ENCODE peak calls at places on chromosomes 7 and 10, in eight cellular contexts. X is body of pancreas; U is spleen; J is iPS DF 6.9; E is esophagus squamous epithelium; G is CD8-positive, alpha-beta T cell; H is cardiac muscle cell; V is fibroblast of lung. R is an unnamed sample. For H3K4me1 and H3K27me3, the result is how much of the 10 kb centered on the place peaks cover.

GRCh38 chr7:150876817-150877526 is 24.7 kb downstream of the AOC1 start:
- DNase-seq in V (peak), G (peak), U (peak), H (peak), X (peak), E (no peak), J (peak), R (peak)

GRCh38 chr7:5278781-5279180 is 4.0 kb upstream of the SLC29A4 start:
- DNase-seq in G (no peak), U (no peak), E (no peak), J (no peak), X (no peak), V (no peak), H (peak), R (no peak)

GRCh38 chr10:90373911-90374310 is 483.9 kb downstream of the HTR7 start:
- DNase-seq in J (no peak), X (no peak), H (peak), U (no peak), E (no peak), G (no peak), V (no peak), R (no peak)

GRCh38 chr7:156731651-156732050 is 91.1 kb downstream of the RNF32 start:
- DNase-seq in V (peak), U (no peak), H (no peak), J (no peak), X (no peak), G (no peak), E (no peak), R (no peak)

GRCh38 chr10:53023411-53023810 is 250.8 kb upstream of the MBL2 start:
- DNase-seq in X (no peak), V (no peak), H (no peak), J (no peak), E (no peak), U (no peak), G (no peak), R (no peak)

GRCh38 chr10:47146571-47146970 is 153.4 kb upstream of the GDF10 start:
- DNase-seq in V (no peak), U (no peak), E (no peak), J (no peak), X (no peak), H (no peak), G (no peak), R (no peak)

GRCh38 chr10:74292871-74293427 is 141.9 kb downstream of the ADK start:
- DNase-seq in E (no peak), H (peak), V (peak), X (no peak), J (no peak), U (no peak), G (no peak), R (no peak)

GRCh38 chr7:34133983-34134782 is 228.8 kb downstream of the BMPER start:
- DNase-seq in E (no peak), X (peak), J (peak), U (no peak), V (peak), H (peak), G (no peak), R (no peak)

GRCh38 chr7:132077986-132078385 is 498.3 kb downstream of the PLXNA4 start:
- DNase-seq in V (peak), J (no peak), X (no peak), G (no peak), H (peak), E (no peak), U (no peak), R (no peak)

GRCh38 chr10:1153805-1154351 is 97.7 kb downstream of the WDR37 start:
- DNase-seq in H (no peak), U (peak), X (no peak), E (no peak), G (no peak), V (no peak), J (no peak), R (no peak)

GRCh38 chr10:132392184-132392800 is 4.7 kb upstream of the PWWP2B start:
- DNase-seq in V (no peak), X (no peak), H (no peak), G (no peak), E (no peak), U (peak), J (no peak), R (no peak)

DNA sequence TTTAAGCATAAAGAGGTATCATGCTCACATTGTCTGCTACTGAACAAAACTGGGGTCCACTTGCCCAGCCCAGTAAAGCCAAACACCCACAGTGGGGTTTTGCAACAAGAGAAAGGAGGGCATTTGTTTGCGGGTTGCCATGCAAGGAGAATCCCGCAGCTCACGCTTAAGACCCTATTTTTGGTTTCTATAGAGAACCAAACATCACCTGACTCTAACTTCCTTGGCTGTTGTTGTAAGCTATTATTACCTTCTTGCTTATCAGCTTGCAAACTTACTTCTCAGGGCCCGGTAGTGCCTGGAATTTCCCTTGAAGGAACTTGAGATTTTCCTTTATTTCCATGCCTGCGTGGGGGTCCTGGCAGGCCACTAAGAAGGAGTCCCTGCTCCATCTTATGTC is 20.7 kb downstream of the IFIT3 start:
- DNase-seq in X (no peak), G (no peak), E (no peak), V (no peak), J (no peak), U (no peak), H (no peak), R (no peak)
- H3K4me1 ChIP-seq in X (under half), G (under half), E (half or more), V (under half), J (under half), U (under half), H (under half), R (under half)

GRCh38 chr10:62046522-62047239 is 145.2 kb downstream of the ARID5B start:
- DNase-seq in U (no peak), E (no peak), J (no peak), X (no peak), H (peak), V (peak), G (no peak), R (no peak)

GRCh38 chr10:62047240-62047897 is 145.9 kb downstream of the ARID5B start:
- DNase-seq in G (no peak), H (no peak), X (no peak), E (no peak), U (no peak), J (no peak), V (peak), R (no peak)

GRCh38 chr10:62043493-62043938 is 142.0 kb downstream of the ARID5B start:
- DNase-seq in H (peak), V (peak), X (no peak), U (no peak), J (no peak), E (no peak), G (no peak), R (no peak)

GRCh38 chr10:62045765-62046521 is 144.4 kb downstream of the ARID5B start:
- DNase-seq in V (peak), G (no peak), U (no peak), X (no peak), J (no peak), H (peak), E (no peak), R (no peak)

GRCh38 chr10:62044569-62044968 is 143.1 kb downstream of the ARID5B start:
- DNase-seq in V (no peak), X (no peak), E (no peak), U (no peak), G (no peak), H (no peak), J (no peak), R (no peak)
- H3K27ac ChIP-seq in V (peak), X (no peak), E (peak), U (peak), G (no peak), H (no peak), J (no peak), R (peak)

GRCh38 chr7:97021443-97022261 is 3.0 kb downstream of the DLX5 start:
- DNase-seq in H (peak), G (no peak), E (no peak), V (no peak), X (no peak), U (peak), J (no peak), R (no peak)
- H3K27me3 ChIP-seq in H (half or more), G (half or more), E (under half), V (half or more), X (under half), U (half or more), J (half or more), R (half or more)

DNA sequence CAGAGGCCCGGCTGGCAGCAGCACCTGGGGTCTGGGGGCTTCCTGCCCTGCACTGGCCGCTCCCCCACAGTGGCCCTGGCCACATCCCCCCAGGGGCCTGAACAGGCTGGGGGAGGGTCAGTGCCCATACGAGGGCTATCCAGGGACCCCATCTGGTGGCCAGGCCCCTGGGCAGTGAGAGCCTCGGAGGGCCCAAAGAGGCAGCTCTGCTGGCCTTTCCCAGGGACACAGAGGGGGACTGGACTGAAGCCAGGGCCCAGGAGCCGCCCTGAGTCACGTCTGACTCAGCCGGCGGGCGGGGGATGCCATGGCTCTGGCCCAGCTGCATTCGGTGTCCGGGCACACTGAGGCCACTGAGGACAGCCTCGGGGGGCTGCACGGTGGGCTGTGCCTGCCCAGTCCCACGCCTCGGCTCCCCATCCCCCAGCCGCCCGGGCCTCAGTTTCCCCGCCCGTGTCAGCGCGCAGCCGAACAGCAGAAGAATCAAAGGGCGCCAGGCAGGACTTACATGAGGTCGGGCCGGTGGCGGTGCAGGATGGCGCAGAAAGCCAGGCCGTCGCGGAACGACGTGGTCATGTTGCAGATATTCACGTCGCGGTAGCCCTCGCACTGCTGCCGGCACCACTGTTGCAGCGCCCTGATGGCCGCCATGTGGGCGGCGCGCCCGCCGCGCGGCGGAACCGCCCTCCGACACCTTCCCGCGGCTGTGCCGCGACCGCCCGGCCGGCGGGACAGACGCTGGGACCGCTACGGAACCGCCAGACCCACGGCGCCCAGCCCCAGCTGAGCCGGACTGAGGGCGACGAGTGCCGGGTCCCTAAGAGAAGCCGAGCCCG is at the start of gene MICALL2:
- DNase-seq in V (peak), U (peak), J (no peak), X (peak), E (no peak), G (no peak), H (peak), R (no peak)
- H3K4me1 ChIP-seq in V (under half), U (under half), J (under half), X (half or more), E (half or more), G (under half), H (under half), R (under half)

GRCh38 chr10:63103971-63104409 is 29.1 kb upstream of the NRBF2 start:
- DNase-seq in X (no peak), V (peak), H (no peak), G (no peak), J (peak), U (no peak), E (no peak), R (no peak)

GRCh38 chr10:63107943-63108437 is 25.1 kb upstream of the NRBF2 start:
- DNase-seq in U (no peak), G (no peak), H (no peak), V (no peak), E (no peak), J (no peak), X (no peak), R (no peak)

GRCh38 chr10:63110940-63111339 is 22.2 kb upstream of the NRBF2 start:
- DNase-seq in J (no peak), U (no peak), H (no peak), V (no peak), E (no peak), X (no peak), G (no peak), R (no peak)

GRCh38 chr10:63105811-63106755 is 27.0 kb upstream of the NRBF2 start:
- DNase-seq in U (no peak), J (no peak), E (no peak), H (peak), X (no peak), V (peak), G (no peak), R (no peak)
- H3K27ac ChIP-seq in U (peak), J (no peak), E (peak), H (no peak), X (no peak), V (peak), G (no peak), R (no peak)

GRCh38 chr10:69452676-69453415 is 1.6 kb downstream of the TSPAN15 start:
- DNase-seq in J (no peak), G (no peak), V (no peak), E (no peak), H (no peak), X (no peak), U (peak), R (no peak)

GRCh38 chr10:69453759-69454158 is 2.5 kb downstream of the TSPAN15 start:
- DNase-seq in E (no peak), J (no peak), H (no peak), X (peak), V (no peak), U (peak), G (no peak), R (no peak)

GRCh38 chr10:69449841-69450240 is 1.4 kb upstream of the TSPAN15 start:
- DNase-seq in H (peak), X (peak), G (peak), J (peak), E (no peak), U (peak), V (no peak), R (peak)

GRCh38 chr10:69451784-69452251 is 553 bp downstream of the TSPAN15 start:
- DNase-seq in H (no peak), J (no peak), X (peak), E (no peak), U (no peak), V (no peak), G (no peak), R (no peak)

DNA sequence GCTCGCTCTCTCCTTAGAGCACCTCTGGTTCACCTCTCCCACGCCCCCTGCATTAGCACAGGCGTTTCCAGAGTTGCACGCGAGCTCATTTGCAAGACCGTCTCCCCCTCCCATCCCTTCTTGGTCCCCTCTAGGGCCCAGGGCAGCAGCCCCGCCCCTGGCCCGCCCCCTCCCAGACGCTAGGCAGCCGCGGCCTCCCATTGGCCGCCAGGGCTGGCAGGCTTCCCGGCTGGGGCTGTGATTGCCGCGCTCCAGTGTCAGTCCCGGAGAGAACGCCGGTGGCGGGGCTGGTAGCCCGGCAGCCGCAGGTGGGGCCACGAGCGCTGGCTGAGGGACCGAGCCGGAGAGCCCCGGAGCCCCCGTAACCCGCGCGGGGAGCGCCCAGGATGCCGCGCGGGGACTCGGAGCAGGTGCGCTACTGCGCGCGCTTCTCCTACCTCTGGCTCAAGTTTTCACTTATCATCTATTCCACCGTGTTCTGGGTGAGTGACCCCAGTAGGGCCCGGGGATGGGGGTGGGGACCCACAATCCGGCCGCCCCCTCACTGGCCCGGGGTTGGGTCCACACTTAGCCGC is at the start of gene TSPAN15:
- DNase-seq in G (peak), J (peak), H (peak), V (peak), X (peak), U (peak), E (no peak), R (peak)
- H3K27me3 ChIP-seq in G (under half), J (under half), H (under half), V (under half), X (under half), U (under half), E (under half), R (under half)

R was measured in effector memory CD4-positive, alpha-beta T cell.